ENCODE peak calls at places on chromosomes 2 and 18, in five cellular contexts. One of them, this sample, is unnamed.
A peak's percentile ranks its signal among the peaks of the same experiment; 100 is the strongest.

GRCh38 chr2:214737188-214737587 is 72.3 kb downstream of the BARD1 start:
- DNase-seq in H1: no peak
- DNase-seq in HepG2: no peak
- DNase-seq in A549: no peak
- DNase-seq in K562: no peak
- DNase-seq in this sample: no peak

GRCh38 chr2:19746611-19747309 is 155.0 kb downstream of the TTC32 start:
- DNase-seq in H1: peak; percentile 47
- DNase-seq in HepG2: peak; percentile 19
- DNase-seq in A549: peak; percentile 72
- DNase-seq in K562: peak; percentile 29
- DNase-seq in this sample: peak; percentile 25

GRCh38 chr18:79736846-79737245 is 57.2 kb downstream of the CTDP1 start:
- DNase-seq in H1: no peak
- DNase-seq in HepG2: no peak
- DNase-seq in A549: no peak
- DNase-seq in K562: no peak
- DNase-seq in this sample: no peak

GRCh38 chr2:185700883-185701282 is 37.7 kb upstream of the FSIP2 start:
- DNase-seq in H1: no peak
- DNase-seq in HepG2: no peak
- DNase-seq in A549: no peak
- DNase-seq in K562: no peak
- DNase-seq in this sample: no peak

GRCh38 chr2:216632952-216633615 is at the start of gene IGFBP2:
- DNase-seq in H1: no peak
- DNase-seq in HepG2: no peak
- DNase-seq in A549: peak; percentile 41
- DNase-seq in K562: no peak
- DNase-seq in this sample: peak; percentile 40

GRCh38 chr2:105886029-105886454 is 141.3 kb downstream of the NCK2 start:
- DNase-seq in H1: no peak
- DNase-seq in HepG2: no peak
- DNase-seq in A549: no peak
- DNase-seq in K562: no peak
- DNase-seq in this sample: peak; percentile 81

GRCh38 chr2:98508690-98509054 is 64.0 kb downstream of the INPP4A start:
- DNase-seq in H1: no peak
- DNase-seq in HepG2: no peak
- DNase-seq in A549: no peak
- DNase-seq in K562: peak; percentile 49
- DNase-seq in this sample: peak; percentile 73

GRCh38 chr2:3301001-3301400 is 76.6 kb downstream of the EIPR1 start:
- DNase-seq in H1: no peak
- DNase-seq in HepG2: no peak
- DNase-seq in A549: no peak
- DNase-seq in K562: no peak
- DNase-seq in this sample: peak; percentile 41

GRCh38 chr18:51617167-51617566 is 419.7 kb upstream of the MEX3C start:
- DNase-seq in H1: no peak
- DNase-seq in HepG2: no peak
- DNase-seq in A549: peak; percentile 40
- DNase-seq in K562: no peak
- DNase-seq in this sample: no peak

GRCh38 chr2:99255491-99256318 is at the start of gene LYG2:
- DNase-seq in H1: no peak
- DNase-seq in HepG2: no peak
- DNase-seq in A549: no peak
- DNase-seq in K562: no peak
- DNase-seq in this sample: no peak

GRCh38 chr2:99217929-99218501 is 37.0 kb downstream of the MRPL30 start:
- DNase-seq in H1: no peak
- DNase-seq in HepG2: no peak
- DNase-seq in A549: no peak
- DNase-seq in K562: no peak
- DNase-seq in this sample: peak; percentile 2

DNA sequence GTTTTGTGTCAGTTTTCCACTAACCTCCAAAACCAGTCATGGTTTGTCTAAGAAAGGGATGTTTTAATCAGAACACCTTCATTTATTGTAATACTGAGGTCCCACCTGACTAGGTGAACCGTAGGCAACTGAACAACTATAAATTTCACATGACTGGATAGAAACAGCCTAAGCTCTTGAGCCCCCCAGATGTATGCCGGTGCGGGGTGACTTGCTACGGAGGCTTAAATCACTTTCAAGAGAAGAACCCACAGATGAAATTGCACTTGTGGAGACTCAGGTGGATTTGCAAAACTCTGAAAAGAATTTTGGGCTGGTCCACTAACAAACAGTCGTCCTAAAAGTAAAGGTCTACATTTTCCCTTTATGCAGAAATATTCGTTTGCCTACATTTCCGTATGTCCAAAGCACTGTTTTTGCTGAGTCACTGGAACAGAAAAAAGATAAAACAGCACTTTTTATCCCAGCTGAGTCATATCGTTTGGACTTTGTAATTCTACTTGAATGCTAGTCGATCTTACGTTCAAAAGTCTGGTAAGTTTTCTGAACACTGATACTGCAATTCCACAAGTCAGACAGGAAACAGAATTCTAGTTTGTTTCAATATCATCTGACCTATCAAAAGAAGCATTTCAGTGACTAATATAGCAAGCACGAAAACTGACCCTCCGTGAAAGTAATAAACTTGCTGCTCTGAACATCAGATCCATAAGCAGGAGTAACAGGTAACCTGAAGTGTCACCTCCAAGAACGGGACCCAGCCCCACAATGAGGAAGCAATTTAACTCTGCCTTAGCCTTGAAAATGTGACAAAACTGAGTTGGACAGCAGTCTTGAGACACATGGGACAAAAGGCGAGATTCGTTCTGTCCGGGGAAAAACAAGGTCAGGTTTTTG is 18.1 kb downstream of the ZNF516 start:
- DNase-seq in H1: no peak
- DNase-seq in HepG2: peak; percentile 88
- DNase-seq in A549: peak; percentile 51
- DNase-seq in K562: no peak
- DNase-seq in this sample: peak; percentile 97
- TF ChIP-seq MAFK in H1: peak; percentile 69
- TF ChIP-seq MAFK in HepG2: peak; percentile 99
- TF ChIP-seq MAFK in A549: peak; percentile 100
- TF ChIP-seq MAFK in K562: peak; percentile 92
- TF ChIP-seq MAFK in this sample: peak; percentile 98

DNA sequence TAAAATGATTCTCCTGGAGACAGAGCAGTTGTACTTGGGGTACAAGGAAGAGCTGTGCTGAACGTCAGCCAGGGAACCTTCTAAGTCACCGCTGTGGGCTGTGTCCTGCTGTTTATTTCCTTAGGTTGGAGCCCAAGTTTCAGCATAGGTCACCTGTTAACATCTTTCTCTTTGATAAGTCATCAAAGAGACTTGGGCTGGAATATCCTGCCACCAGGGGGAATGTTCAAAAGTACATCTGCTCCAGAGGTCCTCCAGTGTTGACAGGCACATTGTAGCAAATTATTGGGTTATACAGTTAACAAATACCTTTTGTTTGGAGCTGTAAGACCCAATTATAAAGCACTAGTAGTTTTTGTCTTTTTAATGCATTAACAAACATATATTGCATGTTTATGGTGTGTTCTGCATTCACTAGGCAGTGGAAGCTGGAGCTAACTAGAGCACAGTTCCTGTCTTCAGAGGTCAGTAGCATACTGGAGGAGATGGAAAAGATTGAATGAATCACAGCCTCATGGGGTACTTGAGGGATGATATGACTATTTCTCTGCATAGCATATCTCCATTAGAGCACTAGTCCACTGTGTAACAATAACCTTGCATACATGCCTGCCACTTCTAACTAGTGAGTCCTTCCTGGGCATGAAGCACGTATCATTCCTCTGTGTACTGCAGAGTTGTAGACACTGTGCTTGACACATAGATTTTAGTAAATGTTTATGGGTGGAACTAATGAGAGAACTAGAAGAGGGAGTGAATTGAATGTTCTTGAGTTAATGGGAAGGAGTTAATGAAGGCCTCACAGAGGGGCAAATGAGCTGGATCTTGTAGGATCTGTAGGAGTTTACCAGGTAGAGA is 182.1 kb downstream of the AGAP1 start:
- DNase-seq in H1: no peak
- DNase-seq in HepG2: peak; percentile 29
- DNase-seq in A549: peak; percentile 12
- DNase-seq in K562: no peak
- DNase-seq in this sample: peak; percentile 69
- TF ChIP-seq MAFK in H1: no peak
- TF ChIP-seq MAFK in HepG2: no peak
- TF ChIP-seq MAFK in A549: no peak
- TF ChIP-seq MAFK in K562: no peak
- TF ChIP-seq MAFK in this sample: no peak

GRCh38 chr2:36468463-36469266 is 113.1 kb downstream of the CRIM1 start:
- DNase-seq in H1: no peak
- DNase-seq in HepG2: no peak
- DNase-seq in A549: no peak
- DNase-seq in K562: no peak
- DNase-seq in this sample: peak; percentile 94
- TF ChIP-seq MAFK in H1: no peak
- TF ChIP-seq MAFK in HepG2: no peak
- TF ChIP-seq MAFK in A549: no peak
- TF ChIP-seq MAFK in K562: no peak
- TF ChIP-seq MAFK in this sample: no peak

DNA sequence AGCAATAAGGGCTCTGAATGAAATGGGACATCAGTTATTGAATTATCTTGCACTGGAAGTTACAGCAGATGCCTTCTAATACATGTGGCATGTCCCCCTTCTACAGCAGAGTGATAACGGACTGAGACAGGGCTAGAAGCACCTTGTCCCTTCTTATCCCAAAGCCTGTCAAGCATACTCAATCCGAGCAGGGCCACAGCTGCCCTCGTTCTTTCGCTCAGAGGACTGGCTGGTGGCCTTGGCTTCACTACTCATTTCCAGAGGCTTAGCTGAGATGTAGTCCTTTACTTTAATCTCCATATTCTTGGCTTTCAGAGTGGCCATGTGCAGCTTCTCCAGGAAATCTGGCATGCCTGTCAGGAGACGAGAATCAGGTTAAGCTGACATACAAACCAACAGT is 22.1 kb downstream of the STARD7 start:
- DNase-seq in H1: no peak
- DNase-seq in HepG2: no peak
- DNase-seq in A549: no peak
- DNase-seq in K562: no peak
- DNase-seq in this sample: no peak
- TF ChIP-seq MAFK in H1: no peak
- TF ChIP-seq MAFK in HepG2: no peak
- TF ChIP-seq MAFK in A549: no peak
- TF ChIP-seq MAFK in K562: no peak
- TF ChIP-seq MAFK in this sample: no peak

GRCh38 chr2:128689971-128690370 is 371.3 kb upstream of the HS6ST1 start:
- DNase-seq in H1: no peak
- DNase-seq in HepG2: no peak
- DNase-seq in A549: no peak
- DNase-seq in K562: peak; percentile 27
- DNase-seq in this sample: no peak
- TF ChIP-seq MAFK in H1: no peak
- TF ChIP-seq MAFK in HepG2: no peak
- TF ChIP-seq MAFK in A549: no peak
- TF ChIP-seq MAFK in K562: no peak
- TF ChIP-seq MAFK in this sample: no peak

DNA sequence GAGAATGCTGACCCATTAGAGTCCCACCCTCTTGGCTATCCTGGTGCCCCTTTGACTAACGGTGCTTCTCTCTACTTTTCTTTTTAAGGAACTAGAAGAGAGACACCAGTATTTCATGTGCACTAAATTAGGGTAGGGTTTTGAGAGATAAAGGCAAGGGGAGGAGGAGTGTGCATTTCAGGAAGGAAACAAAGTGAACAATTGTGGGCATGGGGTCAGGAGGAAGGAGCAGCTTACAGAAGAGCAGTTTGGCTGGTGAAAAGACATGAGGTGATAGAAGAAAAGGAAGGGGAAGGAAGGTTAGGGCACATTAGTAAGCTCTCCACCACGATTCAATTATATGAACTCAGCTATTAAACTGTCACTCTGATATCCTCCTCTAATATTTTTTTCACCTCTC is 105.8 kb upstream of the CTAGE1 start:
- DNase-seq in H1: no peak
- DNase-seq in HepG2: no peak
- DNase-seq in A549: no peak
- DNase-seq in K562: no peak
- DNase-seq in this sample: no peak
- TF ChIP-seq MAFK in H1: no peak
- TF ChIP-seq MAFK in HepG2: no peak
- TF ChIP-seq MAFK in A549: no peak
- TF ChIP-seq MAFK in K562: no peak
- TF ChIP-seq MAFK in this sample: no peak

DNA sequence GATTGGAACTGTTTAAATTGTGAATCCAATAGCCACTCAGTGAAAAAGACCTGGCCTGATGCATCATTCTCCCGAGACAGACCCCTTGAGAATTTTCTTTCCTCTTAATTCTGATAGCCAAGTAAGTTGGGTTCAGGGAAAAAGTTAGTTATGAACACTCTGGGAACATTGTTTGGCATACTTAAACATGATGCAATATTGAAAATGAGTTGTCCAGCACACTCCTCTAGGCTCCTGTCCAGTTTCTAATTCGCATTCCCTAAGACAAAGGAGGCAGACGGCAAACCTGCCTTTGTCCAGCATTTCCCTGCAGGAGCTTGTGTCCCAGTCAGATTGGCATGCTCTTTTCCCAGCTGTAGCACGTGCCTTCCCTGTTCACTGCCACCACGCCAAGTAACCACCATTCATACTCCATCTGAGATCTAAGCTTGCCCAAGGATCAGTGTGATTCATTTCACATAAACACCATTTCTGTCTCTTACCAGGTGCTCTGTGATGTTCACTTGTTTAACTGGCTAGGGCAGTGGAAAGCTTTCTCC is 149.9 kb upstream of the EPB41L3 start:
- DNase-seq in H1: no peak
- DNase-seq in HepG2: no peak
- DNase-seq in A549: no peak
- DNase-seq in K562: no peak
- DNase-seq in this sample: no peak
- TF ChIP-seq MAFK in H1: no peak
- TF ChIP-seq MAFK in HepG2: no peak
- TF ChIP-seq MAFK in A549: no peak
- TF ChIP-seq MAFK in K562: no peak
- TF ChIP-seq MAFK in this sample: no peak

This sample was measured in IMR-90.